ENCODE peak calls at places on chromosomes 12 and 14, in ten cellular contexts. L is GM12878, Y is suprapubic skin, I is stomach, D is prostate gland, A is spleen, K is transverse colon, W is HCT116, F is breast epithelium, E is H1. P is an unnamed sample.

GRCh38 chr14:21233457-21234076 is 35.7 kb downstream of the HNRNPC start:
- DNase-seq in L (no peak), Y (no peak), I (no peak), D (no peak), A (no peak), K (no peak), W (no peak), F (no peak), E (no peak), P (peak; percentile 28)

GRCh38 chr14:75572104-75572503 is 6.3 kb upstream of the FLVCR2 start:
- DNase-seq in L (no peak), Y (no peak), I (no peak), D (no peak), A (no peak), K (no peak), W (no peak), F (no peak), E (no peak), P (no peak)

GRCh38 chr14:62329427-62329826 is 567.2 kb downstream of the SNAPC1 start:
- DNase-seq in L (no peak), Y (no peak), I (no peak), D (no peak), A (no peak), K (no peak), W (no peak), F (no peak), E (no peak), P (no peak)

GRCh38 chr14:78005325-78005724 is 164.8 kb upstream of the NRXN3 start:
- DNase-seq in L (peak; percentile 51), Y (no peak), I (no peak), D (no peak), A (no peak), K (no peak), W (peak; percentile 81), F (no peak), E (no peak), P (peak; percentile 17)

GRCh38 chr14:63275611-63276010 is 43.1 kb downstream of the GPHB5 start:
- DNase-seq in L (no peak), Y (no peak), I (no peak), D (no peak), A (no peak), K (no peak), W (no peak), F (no peak), E (no peak), P (no peak)

GRCh38 chr12:116266220-116266619 is 11.3 kb downstream of the MED13L start:
- DNase-seq in L (no peak), Y (no peak), I (no peak), D (no peak), A (no peak), K (no peak), W (no peak), F (no peak), E (no peak), P (no peak)

GRCh38 chr12:116153983-116154382 is 123.5 kb downstream of the MED13L start:
- DNase-seq in L (no peak), Y (no peak), I (no peak), D (no peak), A (no peak), K (no peak), W (no peak), F (no peak), E (no peak), P (no peak)

GRCh38 chr14:69398818-69399210 is 322 bp downstream of the SLC39A9 start:
- DNase-seq in L (no peak), Y (no peak), I (no peak), D (no peak), A (no peak), K (no peak), W (no peak), F (no peak), E (no peak), P (no peak)

GRCh38 chr14:41350476-41350875 is 256.2 kb upstream of the LRFN5 start:
- DNase-seq in L (no peak), Y (no peak), I (no peak), D (no peak), A (peak; percentile 58), K (no peak), W (no peak), F (no peak), E (no peak), P (no peak)

GRCh38 chr14:23577004-23577681 is 1.4 kb downstream of the JPH4 start:
- DNase-seq in L (no peak), Y (peak; percentile 64), I (peak; percentile 44), D (no peak), A (no peak), K (no peak), W (no peak), F (no peak), E (peak; percentile 77), P (no peak)

GRCh38 chr14:22221508-22221907 is 367.5 kb downstream of the DAD1 start:
- DNase-seq in L (no peak), Y (no peak), I (no peak), D (no peak), A (no peak), K (no peak), W (peak; percentile 12), F (no peak), E (no peak), P (no peak)

GRCh38 chr14:33307691-33308369 is 369.2 kb downstream of the NPAS3 start:
- DNase-seq in L (no peak), Y (peak; percentile 72), I (no peak), D (no peak), A (no peak), K (no peak), W (no peak), F (no peak), E (peak; percentile 45), P (no peak)

GRCh38 chr12:47848853-47849252 is 29.1 kb upstream of the HDAC7 start:
- DNase-seq in L (no peak), Y (no peak), I (no peak), D (no peak), A (no peak), K (no peak), W (no peak), F (no peak), E (no peak), P (no peak)

GRCh38 chr14:78633747-78634146 is 463.6 kb downstream of the NRXN3 start:
- DNase-seq in L (no peak), Y (no peak), I (no peak), D (peak; percentile 57), A (no peak), K (no peak), W (no peak), F (no peak), E (no peak), P (no peak)

GRCh38 chr12:53427905-53428594 is 4.4 kb downstream of the AMHR2 start:
- DNase-seq in L (no peak), Y (no peak), I (no peak), D (no peak), A (peak; percentile 1), K (no peak), W (peak; percentile 80), F (no peak), E (no peak), P (no peak)

DNA sequence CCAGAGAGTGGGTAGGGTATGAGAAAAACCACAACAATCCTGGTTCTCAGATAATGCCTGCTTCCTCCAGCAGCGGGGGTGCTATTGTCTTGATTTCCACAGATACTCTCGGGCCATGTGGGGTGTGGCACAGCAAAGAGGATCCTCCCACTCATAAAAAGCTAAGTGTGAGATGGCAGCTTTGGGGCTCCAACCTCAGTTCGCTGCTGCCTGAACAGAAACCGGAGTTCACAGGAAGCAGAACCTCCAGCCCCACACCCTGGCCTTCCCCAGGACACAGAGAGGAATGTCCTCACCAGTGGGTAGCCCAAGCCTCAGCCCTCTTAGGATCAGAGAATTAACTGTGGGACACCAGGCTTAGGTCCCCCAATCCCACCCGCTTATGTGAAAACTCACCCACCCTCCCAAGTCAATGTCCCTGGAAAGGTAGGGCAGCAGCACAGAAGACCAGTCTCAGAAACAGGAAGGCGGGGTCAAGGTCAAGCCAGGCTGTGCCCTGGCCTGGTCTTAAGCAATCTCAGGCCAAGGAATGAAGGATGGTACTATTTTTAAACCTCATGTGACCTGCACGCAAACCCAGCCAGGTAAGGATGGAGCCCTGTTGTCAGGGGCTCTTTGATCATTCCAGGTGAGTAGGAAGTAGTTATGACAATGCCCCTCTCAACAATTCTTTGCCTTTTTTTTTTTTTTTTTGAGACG is 9.0 kb downstream of the KCTD10 start:
- DNase-seq in L (no peak), Y (no peak), I (no peak), D (no peak), A (no peak), K (peak; percentile 76), W (no peak), F (no peak), E (no peak), P (no peak)
- TF ChIP-seq CTCF in L (no peak), Y (no peak), I (no peak), D (no peak), A (no peak), K (no peak), W (no peak), F (no peak), E (no peak), P (no peak)

GRCh38 chr12:118307069-118307954 is 65.4 kb downstream of the TAOK3 start:
- DNase-seq in L (peak; percentile 69), Y (no peak), I (no peak), D (no peak), A (no peak), K (no peak), W (no peak), F (no peak), E (no peak), P (peak; percentile 81)
- H3K4me3 ChIP-seq in L (peak overlapping the region; percentile 64), Y (no peak overlapping the region), I (no peak overlapping the region), D (no peak overlapping the region), A (no peak overlapping the region), K (no peak overlapping the region), W (no peak overlapping the region), F (peak overlapping the region; percentile 21), E (no peak overlapping the region), P (peak overlapping the region; percentile 5)

GRCh38 chr12:6868211-6869048 is 1.1 kb downstream of the TPI1 start:
- DNase-seq in L (no peak), Y (no peak), I (no peak), D (no peak), A (no peak), K (no peak), W (no peak), F (no peak), E (peak; percentile 52), P (no peak)
- TF ChIP-seq POLR2AphosphoS5 in L (no peak), Y (no peak), I (no peak), D (peak; percentile 3), A (no peak), K (peak; percentile 34), W (no peak), F (no peak), E (no peak), P (peak; percentile 1)

DNA sequence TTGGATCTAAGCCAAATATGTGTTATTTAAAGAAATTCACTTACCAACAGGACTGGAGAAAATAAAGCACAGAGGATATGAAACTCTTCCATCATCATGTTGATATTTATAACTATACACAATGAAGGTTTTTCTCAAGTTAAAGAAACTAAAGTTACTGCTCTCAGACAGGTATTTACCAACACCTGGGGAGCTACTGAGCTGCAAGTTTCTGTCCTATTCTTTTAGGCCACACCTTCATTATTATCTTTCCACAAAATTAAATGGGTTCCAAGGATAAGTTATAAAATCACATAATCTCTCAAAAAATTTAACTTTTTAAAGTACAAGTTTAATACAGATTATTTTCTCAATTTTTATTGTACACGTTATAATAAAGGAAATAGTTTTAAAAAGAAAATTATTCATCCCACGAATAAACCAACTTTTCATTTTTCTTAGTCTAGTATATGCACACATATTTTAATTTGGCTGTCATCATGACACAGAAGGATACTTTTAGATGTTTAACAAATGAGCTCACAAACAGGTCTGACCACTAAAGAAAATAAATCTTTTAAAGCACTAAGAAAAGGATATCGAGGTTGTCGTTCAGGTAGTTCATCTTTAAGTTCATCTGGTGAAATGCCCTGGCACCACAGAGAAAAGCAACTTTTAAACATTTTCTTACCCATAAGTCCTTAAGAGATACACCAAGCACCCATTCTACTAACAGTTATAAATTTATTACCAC is 7.8 kb downstream of the GMFB start:
- DNase-seq in L (no peak), Y (no peak), I (no peak), D (no peak), A (no peak), K (no peak), W (no peak), F (no peak), E (no peak), P (no peak)
- TF ChIP-seq CTCF in L (no peak), Y (no peak), I (no peak), D (no peak), A (no peak), K (no peak), W (no peak), F (no peak), E (no peak), P (no peak)

P was measured in HL-60.